ENCODE peak calls at places on chromosomes 11 and 22, in four cellular contexts. One of them, this sample, is unnamed.
A peak's percentile ranks its signal among the peaks of the same experiment; 100 is the strongest.

GRCh38 chr11:44760917-44761545 is 34.3 kb downstream of the TSPAN18 start:
- DNase-seq in HL-60: no peak
- DNase-seq in AG04450: peak; percentile 52
- DNase-seq in GM13976: no peak
- DNase-seq in this sample: peak; percentile 32

GRCh38 chr11:27468209-27468608 is 4.4 kb downstream of the LGR4 start:
- DNase-seq in HL-60: no peak
- DNase-seq in AG04450: no peak
- DNase-seq in GM13976: no peak
- DNase-seq in this sample: peak; percentile 92

GRCh38 chr11:33445761-33446161 is 188.6 kb downstream of the HIPK3 start:
- DNase-seq in AG04450: no peak
- DNase-seq in GM13976: no peak
- DNase-seq in HL-60: no peak
- DNase-seq in this sample: peak; percentile 42

GRCh38 chr11:3014314-3014938 is 22.3 kb upstream of the NAP1L4 start:
- DNase-seq in GM13976: no peak
- DNase-seq in HL-60: no peak
- DNase-seq in AG04450: no peak
- DNase-seq in this sample: no peak

GRCh38 chr11:1568451-1568911 is 3.6 kb downstream of the DUSP8 start:
- DNase-seq in HL-60: no peak
- DNase-seq in AG04450: no peak
- DNase-seq in GM13976: no peak
- DNase-seq in this sample: no peak

GRCh38 chr22:49930596-49931412 is 12.4 kb downstream of the CRELD2 start:
- DNase-seq in GM13976: peak; percentile 78
- DNase-seq in HL-60: peak; percentile 73
- DNase-seq in AG04450: no peak
- DNase-seq in this sample: peak; percentile 61

GRCh38 chr11:117823941-117824420 is 563 bp downstream of the FXYD2 start:
- DNase-seq in HL-60: no peak
- DNase-seq in GM13976: no peak
- DNase-seq in AG04450: no peak
- DNase-seq in this sample: no peak

GRCh38 chr11:69030324-69030723 is 17.3 kb upstream of the MRGPRF start:
- DNase-seq in AG04450: no peak
- DNase-seq in HL-60: no peak
- DNase-seq in GM13976: no peak
- DNase-seq in this sample: no peak

GRCh38 chr11:108496643-108497256 is 1.4 kb downstream of the POGLUT3 start:
- DNase-seq in HL-60: no peak
- DNase-seq in AG04450: no peak
- DNase-seq in GM13976: no peak
- DNase-seq in this sample: no peak

GRCh38 chr11:132895340-132895739 is 637.0 kb downstream of the OPCML start:
- DNase-seq in GM13976: no peak
- DNase-seq in AG04450: peak; percentile 84
- DNase-seq in HL-60: no peak
- DNase-seq in this sample: no peak

GRCh38 chr11:12777208-12777874 is 103.1 kb downstream of the TEAD1 start:
- DNase-seq in AG04450: peak; percentile 30
- DNase-seq in HL-60: no peak
- DNase-seq in GM13976: no peak
- DNase-seq in this sample: no peak

GRCh38 chr11:25927391-25927790 is 404.5 kb upstream of the ANO3 start:
- DNase-seq in GM13976: no peak
- DNase-seq in HL-60: no peak
- DNase-seq in AG04450: no peak
- DNase-seq in this sample: no peak

DNA sequence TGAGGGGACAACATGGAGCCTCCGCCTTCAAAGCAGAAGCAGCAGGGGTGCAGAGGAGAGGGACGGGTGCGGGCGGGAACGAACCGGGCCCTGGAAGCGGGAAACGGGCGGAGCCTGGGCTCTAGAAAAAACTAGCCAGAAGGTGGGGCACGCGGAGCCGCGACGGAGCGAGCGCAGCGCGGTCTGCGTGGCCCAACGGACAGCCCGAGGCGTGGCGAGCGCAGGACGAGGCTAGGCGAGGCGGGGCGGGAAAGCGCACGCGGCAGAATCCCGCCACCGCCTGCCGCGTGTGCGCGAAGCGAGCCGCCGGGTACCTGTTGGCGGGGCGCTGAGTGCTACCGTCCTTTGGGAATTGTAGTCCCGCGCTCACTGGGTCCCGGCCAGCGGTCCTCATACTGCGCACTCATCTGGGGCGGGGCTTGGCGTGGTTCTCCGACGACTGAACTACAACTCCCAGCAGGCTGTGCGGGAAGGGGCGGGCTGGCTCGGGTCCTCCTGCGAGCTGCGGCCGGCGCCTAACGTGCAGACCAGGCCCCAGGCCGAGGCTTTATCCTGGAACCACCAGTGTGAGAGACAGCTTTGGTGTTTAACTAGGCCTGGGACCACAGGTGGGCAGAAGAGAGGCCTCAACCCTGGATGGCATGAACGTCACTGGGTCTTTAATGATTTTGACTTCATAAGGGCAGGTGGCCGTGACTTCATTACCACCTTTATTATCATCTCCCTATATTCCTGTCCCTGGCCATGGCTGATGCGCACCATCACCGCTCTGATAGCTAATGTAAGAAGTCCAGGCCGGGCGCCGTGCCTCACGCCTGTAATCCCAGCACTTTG is at the start of gene ATL3:
- DNase-seq in HL-60: peak; percentile 94
- DNase-seq in GM13976: peak; percentile 97
- DNase-seq in AG04450: peak; percentile 88
- DNase-seq in this sample: peak; percentile 92
- TF ChIP-seq CTCF in HL-60: no peak
- TF ChIP-seq CTCF in GM13976: no peak
- TF ChIP-seq CTCF in AG04450: peak; percentile 22
- TF ChIP-seq CTCF in this sample: peak; percentile 44

GRCh38 chr11:18016789-18017188 is 3.9 kb upstream of the SERGEF start:
- DNase-seq in GM13976: no peak
- DNase-seq in AG04450: no peak
- DNase-seq in HL-60: no peak
- DNase-seq in this sample: no peak
- TF ChIP-seq CTCF in GM13976: no peak
- TF ChIP-seq CTCF in AG04450: no peak
- TF ChIP-seq CTCF in HL-60: no peak
- TF ChIP-seq CTCF in this sample: no peak

DNA sequence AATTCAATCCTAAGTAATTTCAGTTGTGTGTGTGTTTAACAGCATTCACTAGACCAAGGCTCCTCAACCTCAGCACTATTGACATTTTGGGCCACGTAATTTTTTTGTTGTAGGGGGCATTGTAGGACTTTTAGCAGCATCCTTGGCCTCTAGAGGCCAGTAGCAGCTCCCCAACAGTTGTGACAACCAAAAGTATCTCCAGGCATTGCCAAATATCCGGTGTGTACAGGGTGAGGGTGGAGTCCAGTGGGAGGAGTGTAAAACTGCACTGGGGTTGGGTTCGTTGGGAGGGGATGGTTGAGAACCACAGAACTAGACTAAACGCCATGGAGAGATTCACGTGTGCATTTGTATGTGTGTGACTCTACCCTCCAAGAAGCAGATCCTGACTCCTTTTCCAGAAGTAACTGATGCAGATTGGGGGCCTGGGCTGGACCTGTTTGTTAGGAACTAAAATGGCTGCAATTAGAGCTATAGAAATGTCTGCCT is 5.9 kb upstream of the PHF21A start:
- DNase-seq in HL-60: peak; percentile 86
- DNase-seq in AG04450: no peak
- DNase-seq in GM13976: peak; percentile 57
- DNase-seq in this sample: peak; percentile 79
- TF ChIP-seq CTCF in HL-60: peak; percentile 72
- TF ChIP-seq CTCF in AG04450: peak; percentile 49
- TF ChIP-seq CTCF in GM13976: peak; percentile 36
- TF ChIP-seq CTCF in this sample: peak; percentile 85

GRCh38 chr11:131275580-131275979 is 94.8 kb upstream of the NTM start:
- DNase-seq in HL-60: no peak
- DNase-seq in AG04450: no peak
- DNase-seq in GM13976: no peak
- DNase-seq in this sample: no peak
- TF ChIP-seq CTCF in HL-60: no peak
- TF ChIP-seq CTCF in AG04450: no peak
- TF ChIP-seq CTCF in GM13976: no peak
- TF ChIP-seq CTCF in this sample: no peak

DNA sequence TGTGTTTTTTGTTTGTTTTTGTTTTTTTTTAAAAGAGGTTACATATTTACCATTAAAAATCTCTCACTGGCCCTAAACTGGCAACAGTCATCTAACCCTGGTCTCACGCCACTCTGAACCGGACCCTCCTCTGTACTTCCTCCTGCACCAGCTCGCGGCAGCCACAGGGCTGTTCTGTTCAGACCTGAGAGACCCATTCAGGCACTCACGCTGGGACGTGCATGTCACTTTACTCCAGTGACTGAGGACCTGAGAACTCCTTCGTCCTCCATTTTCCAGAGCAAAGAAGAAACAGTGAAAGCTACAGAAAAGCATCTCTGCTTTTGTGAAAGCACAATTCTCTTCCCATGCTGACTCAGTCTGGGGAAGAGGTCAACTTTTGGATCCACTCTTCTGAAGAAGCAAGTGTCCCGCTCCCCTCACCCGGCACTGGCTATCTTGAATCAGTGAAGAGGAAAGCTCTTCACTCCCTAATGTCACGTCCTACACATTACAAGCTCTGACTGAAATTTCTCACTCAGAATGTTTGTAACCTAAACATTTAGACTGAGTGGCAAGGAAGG is 24.6 kb downstream of the PISD start:
- DNase-seq in AG04450: no peak
- DNase-seq in GM13976: peak; percentile 73
- DNase-seq in HL-60: peak; percentile 71
- DNase-seq in this sample: no peak
- TF ChIP-seq CTCF in AG04450: no peak
- TF ChIP-seq CTCF in GM13976: no peak
- TF ChIP-seq CTCF in HL-60: no peak
- TF ChIP-seq CTCF in this sample: no peak

GRCh38 chr11:17831883-17832282 is 97.3 kb downstream of the KCNC1 start:
- DNase-seq in AG04450: no peak
- DNase-seq in GM13976: no peak
- DNase-seq in HL-60: no peak
- DNase-seq in this sample: no peak

GRCh38 chr11:17828311-17828751 is 93.8 kb downstream of the KCNC1 start:
- DNase-seq in GM13976: no peak
- DNase-seq in AG04450: peak; percentile 27
- DNase-seq in HL-60: no peak
- DNase-seq in this sample: no peak

GRCh38 chr11:17822021-17822781 is 87.6 kb downstream of the KCNC1 start:
- DNase-seq in AG04450: peak; percentile 37
- DNase-seq in HL-60: no peak
- DNase-seq in GM13976: no peak
- DNase-seq in this sample: no peak

GRCh38 chr11:17831228-17831627 is 96.6 kb downstream of the KCNC1 start:
- DNase-seq in AG04450: no peak
- DNase-seq in GM13976: no peak
- DNase-seq in HL-60: no peak
- DNase-seq in this sample: no peak

GRCh38 chr11:17827006-17827405 is 92.4 kb downstream of the KCNC1 start:
- DNase-seq in AG04450: no peak
- DNase-seq in GM13976: no peak
- DNase-seq in HL-60: no peak
- DNase-seq in this sample: no peak
- TF ChIP-seq CTCF in AG04450: peak; percentile 15
- TF ChIP-seq CTCF in GM13976: no peak
- TF ChIP-seq CTCF in HL-60: no peak
- TF ChIP-seq CTCF in this sample: peak; percentile 57

GRCh38 chr11:65479184-65480145 is 19.4 kb upstream of the MALAT1 start:
- DNase-seq in HL-60: no peak
- DNase-seq in AG04450: no peak
- DNase-seq in GM13976: peak; percentile 26
- DNase-seq in this sample: no peak
- TF ChIP-seq CTCF in HL-60: no peak
- TF ChIP-seq CTCF in AG04450: peak; percentile 55
- TF ChIP-seq CTCF in GM13976: peak; percentile 35
- TF ChIP-seq CTCF in this sample: peak; percentile 54

This sample was measured in foreskin keratinocyte.